ENCODE peak calls at places on chromosomes 1 and 21, in four cellular contexts. R is neural crest cell, O is keratinocyte, S is ovary. I is an unnamed sample.

GRCh38 chr1:227790868-227791267 is 24.6 kb upstream of the PRSS38 start:
- DNase-seq in O (no peak), S (no peak), R (no peak), I (no peak)

GRCh38 chr1:167905671-167906070 is 8.3 kb downstream of the ADCY10 start:
- DNase-seq in O (no peak), S (no peak), R (no peak), I (no peak)

GRCh38 chr1:214541206-214541605 is 10.2 kb downstream of the PTPN14 start:
- DNase-seq in O (no peak), R (no peak), S (no peak), I (no peak)

GRCh38 chr21:45975017-45975595 is 6.5 kb upstream of the COL6A1 start:
- DNase-seq in O (no peak), R (peak; percentile 39), S (peak; percentile 72), I (peak; percentile 18)

GRCh38 chr1:228270032-228270431 is 62.2 kb downstream of the OBSCN start:
- DNase-seq in R (no peak), O (no peak), S (no peak), I (no peak)

GRCh38 chr1:167404161-167404888 is 114.0 kb downstream of the CD247 start:
- DNase-seq in O (no peak), R (no peak), S (no peak), I (no peak)

GRCh38 chr1:170640581-170640980 is 23.4 kb upstream of the PRRX1 start:
- DNase-seq in O (no peak), R (no peak), S (no peak), I (no peak)

GRCh38 chr1:35717911-35718476 is 690 bp downstream of the C1orf216 start:
- DNase-seq in S (no peak), R (no peak), O (no peak), I (peak; percentile 73)

GRCh38 chr1:102191723-102192122 is 195.0 kb upstream of the OLFM3 start:
- DNase-seq in R (peak; percentile 5), S (no peak), O (no peak), I (no peak)

GRCh38 chr1:203354246-203354645 is 3.3 kb upstream of the FMOD start:
- DNase-seq in R (no peak), S (no peak), O (no peak), I (peak; percentile 69)

GRCh38 chr1:66250075-66250474 is 283.9 kb upstream of the SGIP1 start:
- DNase-seq in S (no peak), R (no peak), O (no peak), I (no peak)

GRCh38 chr1:109481646-109482045 is 2.1 kb upstream of the ATXN7L2 start:
- DNase-seq in R (no peak), S (no peak), O (no peak), I (no peak)

GRCh38 chr1:162264108-162264507 is 112.5 kb downstream of the SPATA46 start:
- DNase-seq in S (no peak), R (no peak), O (no peak), I (no peak)

GRCh38 chr1:69991644-69992043 is 213.7 kb downstream of the LRRC40 start:
- DNase-seq in S (no peak), R (no peak), O (no peak), I (peak; percentile 15)

GRCh38 chr1:30008998-30009657 is 714.3 kb downstream of the MATN1 start:
- DNase-seq in O (no peak), R (no peak), S (no peak), I (no peak)

GRCh38 chr21:31108969-31109368 is 70.7 kb upstream of the KRTAP19-8 start:
- DNase-seq in O (no peak), R (no peak), S (no peak), I (no peak)

GRCh38 chr1:159646687-159647086 is 59.1 kb downstream of the APCS start:
- DNase-seq in R (no peak), O (no peak), S (no peak), I (no peak)

GRCh38 chr1:180598333-180598979 is 33.4 kb upstream of the XPR1 start:
- DNase-seq in S (no peak), R (no peak), O (no peak), I (no peak)

GRCh38 chr1:183205196-183205781 is 19.2 kb downstream of the LAMC2 start:
- DNase-seq in S (no peak), R (no peak), O (no peak), I (peak; percentile 12)

GRCh38 chr21:18608226-18608625 is 204.6 kb upstream of the TMPRSS15 start:
- DNase-seq in O (no peak), S (no peak), R (no peak), I (no peak)

GRCh38 chr1:221604948-221605347 is 136.9 kb downstream of the DUSP10 start:
- DNase-seq in O (no peak), S (no peak), R (no peak), I (no peak)

GRCh38 chr1:182955596-182956588 is 2.9 kb upstream of the SHCBP1L start:
- DNase-seq in R (no peak), S (no peak), O (no peak), I (peak; percentile 96)

GRCh38 chr1:31517301-31517700 is 59.0 kb upstream of the TINAGL1 start:
- DNase-seq in O (no peak), R (no peak), S (no peak), I (no peak)

DNA sequence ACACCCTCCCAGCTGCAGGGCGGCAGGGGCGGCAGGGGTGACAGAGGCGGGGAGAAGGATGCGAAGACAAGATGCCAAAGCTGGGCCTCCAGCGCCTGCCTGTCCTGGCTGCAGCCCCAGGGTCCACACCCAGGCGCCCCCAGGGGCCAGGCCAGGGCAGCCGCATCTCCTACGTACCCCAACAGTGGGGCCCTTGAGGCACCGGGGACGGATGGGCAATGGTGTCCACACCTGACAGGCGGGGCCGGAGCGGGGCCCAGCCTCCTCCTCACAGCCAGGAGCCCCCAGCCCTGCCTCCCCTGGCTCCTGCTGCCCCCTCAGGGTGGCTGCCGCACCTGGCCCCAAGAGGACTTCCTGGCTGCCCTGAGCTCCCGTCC is 7.2 kb downstream of the B3GALT6 start:
- DNase-seq in S (no peak), O (no peak), R (no peak), I (no peak)
- TF ChIP-seq CTCF in S (no peak), O (no peak), R (no peak), I (no peak)

GRCh38 chr1:19212167-19212566 is 2.1 kb upstream of the UBR4 start:
- DNase-seq in S (no peak), O (no peak), R (no peak), I (no peak)

GRCh38 chr1:19209439-19209989 is 552 bp downstream of the UBR4 start:
- DNase-seq in S (no peak), O (no peak), R (no peak), I (peak; percentile 7)

GRCh38 chr1:19208710-19209438 is 1.2 kb downstream of the UBR4 start:
- DNase-seq in O (no peak), R (no peak), S (no peak), I (peak; percentile 71)

GRCh38 chr1:19210772-19211549 is 895 bp upstream of the UBR4 start:
- DNase-seq in S (no peak), R (no peak), O (no peak), I (peak; percentile 9)

GRCh38 chr1:19209990-19210771 is at the start of gene UBR4:
- DNase-seq in O (peak; percentile 84), S (peak; percentile 97), R (peak; percentile 93), I (peak; percentile 90)
- TF ChIP-seq CTCF in O (no peak), S (no peak), R (no peak), I (no peak)

GRCh38 chr1:18793164-18793563 is 66.3 kb downstream of the TAS1R2 start:
- DNase-seq in S (no peak), R (no peak), O (no peak), I (no peak)

GRCh38 chr1:18795002-18795689 is 64.3 kb downstream of the TAS1R2 start:
- DNase-seq in R (no peak), O (no peak), S (no peak), I (no peak)

GRCh38 chr1:18792747-18793146 is 66.7 kb downstream of the TAS1R2 start:
- DNase-seq in R (no peak), S (no peak), O (no peak), I (no peak)

GRCh38 chr1:18794066-18794465 is 65.4 kb downstream of the TAS1R2 start:
- DNase-seq in R (no peak), O (no peak), S (no peak), I (no peak)

GRCh38 chr1:18794561-18794960 is 64.9 kb downstream of the TAS1R2 start:
- DNase-seq in O (no peak), R (no peak), S (no peak), I (no peak)
- TF ChIP-seq CTCF in O (peak; percentile 23), R (peak; percentile 21), S (no peak), I (peak; percentile 17)

GRCh38 chr1:204516180-204516879 is at the start of gene MDM4:
- DNase-seq in O (peak; percentile 85), S (peak; percentile 88), R (peak; percentile 76), I (peak; percentile 95)
- TF ChIP-seq CTCF in O (no peak), S (no peak), R (no peak), I (no peak)

DNA sequence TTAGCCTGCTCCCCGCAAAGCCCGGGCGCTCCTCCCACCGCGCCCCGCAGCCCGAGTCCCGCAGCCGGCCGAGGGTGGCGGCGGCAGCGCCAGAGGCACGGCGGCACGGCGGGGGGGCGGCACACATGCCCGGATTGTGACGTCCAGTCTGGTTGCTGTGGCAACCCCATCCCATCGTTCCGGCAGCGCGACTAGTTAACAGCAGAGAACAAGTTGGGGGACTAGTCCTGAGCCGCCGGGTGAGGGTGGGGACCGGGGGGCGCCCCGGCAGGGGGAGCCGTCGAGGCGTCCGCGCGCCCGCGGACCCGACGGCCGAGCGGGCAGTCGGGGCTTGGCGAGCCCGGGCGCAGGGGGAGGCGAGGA is at the start of gene CHD5:
- DNase-seq in R (no peak), S (peak; percentile 44), O (no peak), I (no peak)
- TF ChIP-seq CTCF in R (peak; percentile 36), S (no peak), O (no peak), I (no peak)

DNA sequence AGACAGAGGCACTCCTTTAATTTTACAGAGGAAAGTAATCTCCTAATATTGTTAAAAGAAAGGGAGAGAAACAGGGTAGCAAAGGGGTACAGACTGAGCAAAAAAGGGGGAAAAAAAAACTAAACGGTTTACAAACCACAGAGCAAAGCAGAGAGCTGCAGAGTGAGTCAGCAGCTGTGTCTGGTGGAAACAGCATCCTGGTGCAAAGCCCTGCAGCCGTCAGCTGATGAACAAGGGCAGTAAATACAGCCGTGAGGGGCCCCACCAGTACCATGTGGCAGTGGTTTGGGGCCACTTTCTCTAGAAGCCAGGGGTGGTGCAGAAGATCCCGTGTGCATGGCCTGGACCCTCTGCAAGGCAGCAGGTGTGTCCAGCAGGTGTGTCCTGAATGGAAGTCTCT is 111.3 kb downstream of the ERG start:
- DNase-seq in S (no peak), R (no peak), O (no peak), I (peak; percentile 10)
- TF ChIP-seq CTCF in S (no peak), R (no peak), O (no peak), I (no peak)

DNA sequence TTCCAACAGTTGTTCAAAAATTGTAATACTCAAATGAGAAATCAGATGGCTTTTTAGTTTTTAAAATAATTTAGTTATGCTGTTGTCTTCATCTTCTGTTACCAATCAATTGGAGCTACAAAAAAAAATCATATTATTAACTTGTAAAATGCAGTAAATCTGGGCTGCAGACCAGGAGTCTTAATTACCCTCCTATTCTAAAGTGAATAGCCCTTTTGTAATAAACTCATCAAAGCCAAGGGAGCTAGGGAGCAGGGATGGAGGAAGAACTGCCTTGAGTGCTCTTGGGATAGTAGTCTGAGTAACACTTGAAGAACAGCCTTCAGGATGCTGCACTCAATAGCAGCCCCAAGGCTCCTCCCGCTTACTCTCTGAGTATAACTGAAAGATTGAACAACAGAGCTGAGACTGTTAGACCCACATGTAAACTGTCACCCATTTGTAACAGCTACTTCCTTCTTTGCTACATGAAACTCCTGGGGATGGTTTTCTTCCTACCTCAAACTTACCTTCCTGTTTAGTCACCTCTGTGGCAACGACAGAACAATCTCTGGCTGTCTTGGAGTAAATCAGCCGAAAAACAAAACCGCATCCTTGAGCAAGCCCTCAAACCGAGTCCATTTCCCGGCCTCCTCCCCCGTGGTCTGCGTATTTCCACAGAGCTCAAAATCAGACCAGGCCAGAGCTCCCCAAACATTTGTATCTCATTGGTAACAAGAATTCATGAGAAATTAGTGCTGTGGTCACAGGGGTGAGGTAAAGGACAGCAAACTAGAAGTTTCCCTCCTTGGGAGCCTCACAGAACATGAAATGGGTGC is 55.9 kb downstream of the CD58 start:
- DNase-seq in R (no peak), S (no peak), O (no peak), I (no peak)
- TF ChIP-seq CTCF in R (no peak), S (no peak), O (no peak), I (no peak)